ENCODE peak calls at places on chromosomes 5 and 9, in eight cellular contexts. One of them, this sample, is unnamed.

GRCh38 chr5:10262121-10262774 is 12.2 kb downstream of the CCT5 start:
- DNase-seq in GM06990: no peak
- DNase-seq in body of pancreas: no peak
- DNase-seq in activated CD8-positive, alpha-beta T cell treated with anti-CD3 and anti-CD28 coated beads for 36 hours: no peak
- DNase-seq in AG04450: no peak
- DNase-seq in mammary epithelial cell: no peak
- DNase-seq in MCF 10A: no peak
- DNase-seq in A549: no peak
- DNase-seq in this sample: no peak

GRCh38 chr5:32193591-32193990 is 19.5 kb upstream of the GOLPH3 start:
- DNase-seq in AG04450: no peak
- DNase-seq in A549: no peak
- DNase-seq in MCF 10A: peak; percentile 96
- DNase-seq in mammary epithelial cell: peak; percentile 52
- DNase-seq in GM06990: no peak
- DNase-seq in body of pancreas: peak; percentile 97
- DNase-seq in activated CD8-positive, alpha-beta T cell treated with anti-CD3 and anti-CD28 coated beads for 36 hours: no peak
- DNase-seq in this sample: no peak

GRCh38 chr5:60960591-60960990 is 15.6 kb downstream of the NDUFAF2 start:
- DNase-seq in mammary epithelial cell: no peak
- DNase-seq in body of pancreas: no peak
- DNase-seq in GM06990: no peak
- DNase-seq in MCF 10A: peak; percentile 26
- DNase-seq in activated CD8-positive, alpha-beta T cell treated with anti-CD3 and anti-CD28 coated beads for 36 hours: peak; percentile 20
- DNase-seq in AG04450: no peak
- DNase-seq in A549: no peak
- DNase-seq in this sample: no peak

GRCh38 chr9:130837002-130837511 is 2.0 kb downstream of the ABL1 start:
- DNase-seq in MCF 10A: peak; percentile 48
- DNase-seq in activated CD8-positive, alpha-beta T cell treated with anti-CD3 and anti-CD28 coated beads for 36 hours: no peak
- DNase-seq in A549: peak; percentile 13
- DNase-seq in GM06990: no peak
- DNase-seq in mammary epithelial cell: peak; percentile 28
- DNase-seq in AG04450: no peak
- DNase-seq in body of pancreas: no peak
- DNase-seq in this sample: no peak

GRCh38 chr5:60652206-60652605 is 47.8 kb downstream of the DEPDC1B start:
- DNase-seq in GM06990: no peak
- DNase-seq in A549: peak; percentile 12
- DNase-seq in body of pancreas: no peak
- DNase-seq in AG04450: peak; percentile 51
- DNase-seq in activated CD8-positive, alpha-beta T cell treated with anti-CD3 and anti-CD28 coated beads for 36 hours: no peak
- DNase-seq in mammary epithelial cell: peak; percentile 92
- DNase-seq in MCF 10A: peak; percentile 90
- DNase-seq in this sample: no peak

GRCh38 chr9:115998661-115999060 is 154.9 kb upstream of the PAPPA start:
- DNase-seq in GM06990: no peak
- DNase-seq in mammary epithelial cell: no peak
- DNase-seq in A549: no peak
- DNase-seq in AG04450: peak; percentile 18
- DNase-seq in activated CD8-positive, alpha-beta T cell treated with anti-CD3 and anti-CD28 coated beads for 36 hours: no peak
- DNase-seq in body of pancreas: no peak
- DNase-seq in MCF 10A: no peak
- DNase-seq in this sample: no peak

GRCh38 chr5:175096469-175097185 is 347.4 kb downstream of the DRD1 start:
- DNase-seq in mammary epithelial cell: no peak
- DNase-seq in AG04450: no peak
- DNase-seq in GM06990: no peak
- DNase-seq in body of pancreas: no peak
- DNase-seq in A549: no peak
- DNase-seq in MCF 10A: peak; percentile 9
- DNase-seq in activated CD8-positive, alpha-beta T cell treated with anti-CD3 and anti-CD28 coated beads for 36 hours: no peak
- DNase-seq in this sample: no peak

GRCh38 chr5:17359451-17359965 is 138.5 kb upstream of the TAF11L2 start:
- DNase-seq in A549: no peak
- DNase-seq in activated CD8-positive, alpha-beta T cell treated with anti-CD3 and anti-CD28 coated beads for 36 hours: no peak
- DNase-seq in MCF 10A: no peak
- DNase-seq in body of pancreas: no peak
- DNase-seq in GM06990: no peak
- DNase-seq in mammary epithelial cell: peak; percentile 80
- DNase-seq in AG04450: no peak
- DNase-seq in this sample: no peak

GRCh38 chr9:131330814-131331600 is 41.5 kb downstream of the PLPP7 start:
- DNase-seq in body of pancreas: no peak
- DNase-seq in AG04450: no peak
- DNase-seq in activated CD8-positive, alpha-beta T cell treated with anti-CD3 and anti-CD28 coated beads for 36 hours: no peak
- DNase-seq in mammary epithelial cell: no peak
- DNase-seq in A549: no peak
- DNase-seq in MCF 10A: no peak
- DNase-seq in GM06990: no peak
- DNase-seq in this sample: no peak

GRCh38 chr9:115209601-115210306 is 91.8 kb upstream of the TNC start:
- DNase-seq in activated CD8-positive, alpha-beta T cell treated with anti-CD3 and anti-CD28 coated beads for 36 hours: peak; percentile 15
- DNase-seq in mammary epithelial cell: peak; percentile 91
- DNase-seq in AG04450: no peak
- DNase-seq in MCF 10A: no peak
- DNase-seq in A549: no peak
- DNase-seq in GM06990: peak; percentile 56
- DNase-seq in body of pancreas: no peak
- DNase-seq in this sample: peak; percentile 17

GRCh38 chr5:126449751-126450271 is 26.6 kb downstream of the GRAMD2B start:
- DNase-seq in body of pancreas: no peak
- DNase-seq in activated CD8-positive, alpha-beta T cell treated with anti-CD3 and anti-CD28 coated beads for 36 hours: peak; percentile 85
- DNase-seq in AG04450: no peak
- DNase-seq in GM06990: peak; percentile 70
- DNase-seq in MCF 10A: peak; percentile 92
- DNase-seq in A549: no peak
- DNase-seq in mammary epithelial cell: peak; percentile 98
- DNase-seq in this sample: peak; percentile 25

GRCh38 chr5:113330533-113331200 is 104.1 kb downstream of the TSSK1B start:
- DNase-seq in MCF 10A: peak; percentile 93
- DNase-seq in activated CD8-positive, alpha-beta T cell treated with anti-CD3 and anti-CD28 coated beads for 36 hours: no peak
- DNase-seq in mammary epithelial cell: peak; percentile 50
- DNase-seq in AG04450: no peak
- DNase-seq in body of pancreas: peak; percentile 23
- DNase-seq in GM06990: no peak
- DNase-seq in A549: peak; percentile 14
- DNase-seq in this sample: peak; percentile 28

GRCh38 chr5:43676083-43676840 is 73.3 kb downstream of the NNT start:
- DNase-seq in MCF 10A: peak; percentile 9
- DNase-seq in A549: no peak
- DNase-seq in mammary epithelial cell: peak; percentile 3
- DNase-seq in body of pancreas: no peak
- DNase-seq in GM06990: no peak
- DNase-seq in AG04450: no peak
- DNase-seq in activated CD8-positive, alpha-beta T cell treated with anti-CD3 and anti-CD28 coated beads for 36 hours: no peak
- DNase-seq in this sample: no peak

GRCh38 chr9:129697111-129697955 is 31.9 kb downstream of the PRRX2 start:
- DNase-seq in A549: peak; percentile 60
- DNase-seq in activated CD8-positive, alpha-beta T cell treated with anti-CD3 and anti-CD28 coated beads for 36 hours: peak; percentile 76
- DNase-seq in GM06990: no peak
- DNase-seq in body of pancreas: peak; percentile 35
- DNase-seq in AG04450: peak; percentile 29
- DNase-seq in mammary epithelial cell: no peak
- DNase-seq in MCF 10A: peak; percentile 55
- DNase-seq in this sample: no peak

GRCh38 chr5:157778121-157778805 is 34.8 kb downstream of the LSM11 start:
- DNase-seq in A549: no peak
- DNase-seq in activated CD8-positive, alpha-beta T cell treated with anti-CD3 and anti-CD28 coated beads for 36 hours: no peak
- DNase-seq in MCF 10A: peak; percentile 73
- DNase-seq in GM06990: no peak
- DNase-seq in body of pancreas: peak; percentile 19
- DNase-seq in AG04450: no peak
- DNase-seq in mammary epithelial cell: peak; percentile 78
- DNase-seq in this sample: no peak

GRCh38 chr5:32508806-32509805 is 64.6 kb upstream of the ZFR start:
- DNase-seq in A549: no peak
- DNase-seq in activated CD8-positive, alpha-beta T cell treated with anti-CD3 and anti-CD28 coated beads for 36 hours: no peak
- DNase-seq in GM06990: no peak
- DNase-seq in mammary epithelial cell: no peak
- DNase-seq in MCF 10A: peak; percentile 85
- DNase-seq in body of pancreas: no peak
- DNase-seq in AG04450: no peak
- DNase-seq in this sample: no peak

GRCh38 chr5:54470677-54471076 is 15.2 kb downstream of the HSPB3 start:
- DNase-seq in A549: no peak
- DNase-seq in body of pancreas: no peak
- DNase-seq in MCF 10A: no peak
- DNase-seq in mammary epithelial cell: no peak
- DNase-seq in activated CD8-positive, alpha-beta T cell treated with anti-CD3 and anti-CD28 coated beads for 36 hours: no peak
- DNase-seq in AG04450: peak; percentile 21
- DNase-seq in GM06990: no peak
- DNase-seq in this sample: no peak

GRCh38 chr5:150558088-150558621 is 50.2 kb downstream of the NDST1 start:
- DNase-seq in MCF 10A: no peak
- DNase-seq in A549: no peak
- DNase-seq in GM06990: no peak
- DNase-seq in AG04450: no peak
- DNase-seq in body of pancreas: no peak
- DNase-seq in mammary epithelial cell: no peak
- DNase-seq in activated CD8-positive, alpha-beta T cell treated with anti-CD3 and anti-CD28 coated beads for 36 hours: no peak
- DNase-seq in this sample: no peak
- TF ChIP-seq CTCF in MCF 10A: peak; percentile 9
- TF ChIP-seq CTCF in A549: no peak
- TF ChIP-seq CTCF in GM06990: no peak
- TF ChIP-seq CTCF in AG04450: no peak
- TF ChIP-seq CTCF in body of pancreas: no peak
- TF ChIP-seq CTCF in mammary epithelial cell: no peak
- TF ChIP-seq CTCF in activated CD8-positive, alpha-beta T cell treated with anti-CD3 and anti-CD28 coated beads for 36 hours: no peak
- TF ChIP-seq CTCF in this sample: no peak

GRCh38 chr5:35244171-35244570 is 13.9 kb upstream of the PRLR start:
- DNase-seq in MCF 10A: no peak
- DNase-seq in GM06990: no peak
- DNase-seq in activated CD8-positive, alpha-beta T cell treated with anti-CD3 and anti-CD28 coated beads for 36 hours: no peak
- DNase-seq in A549: no peak
- DNase-seq in AG04450: no peak
- DNase-seq in body of pancreas: no peak
- DNase-seq in mammary epithelial cell: no peak
- DNase-seq in this sample: no peak

GRCh38 chr5:35248843-35249780 is 18.8 kb upstream of the PRLR start:
- DNase-seq in AG04450: no peak
- DNase-seq in A549: no peak
- DNase-seq in MCF 10A: no peak
- DNase-seq in activated CD8-positive, alpha-beta T cell treated with anti-CD3 and anti-CD28 coated beads for 36 hours: no peak
- DNase-seq in mammary epithelial cell: no peak
- DNase-seq in body of pancreas: no peak
- DNase-seq in GM06990: no peak
- DNase-seq in this sample: no peak

GRCh38 chr5:35247645-35248034 is 17.4 kb upstream of the PRLR start:
- DNase-seq in body of pancreas: peak; percentile 79
- DNase-seq in MCF 10A: peak; percentile 74
- DNase-seq in mammary epithelial cell: peak; percentile 23
- DNase-seq in A549: no peak
- DNase-seq in AG04450: no peak
- DNase-seq in GM06990: peak; percentile 9
- DNase-seq in activated CD8-positive, alpha-beta T cell treated with anti-CD3 and anti-CD28 coated beads for 36 hours: no peak
- DNase-seq in this sample: no peak

GRCh38 chr5:35246928-35247644 is 16.8 kb upstream of the PRLR start:
- DNase-seq in activated CD8-positive, alpha-beta T cell treated with anti-CD3 and anti-CD28 coated beads for 36 hours: no peak
- DNase-seq in AG04450: no peak
- DNase-seq in MCF 10A: no peak
- DNase-seq in body of pancreas: peak; percentile 82
- DNase-seq in A549: no peak
- DNase-seq in GM06990: peak; percentile 13
- DNase-seq in mammary epithelial cell: no peak
- DNase-seq in this sample: no peak

DNA sequence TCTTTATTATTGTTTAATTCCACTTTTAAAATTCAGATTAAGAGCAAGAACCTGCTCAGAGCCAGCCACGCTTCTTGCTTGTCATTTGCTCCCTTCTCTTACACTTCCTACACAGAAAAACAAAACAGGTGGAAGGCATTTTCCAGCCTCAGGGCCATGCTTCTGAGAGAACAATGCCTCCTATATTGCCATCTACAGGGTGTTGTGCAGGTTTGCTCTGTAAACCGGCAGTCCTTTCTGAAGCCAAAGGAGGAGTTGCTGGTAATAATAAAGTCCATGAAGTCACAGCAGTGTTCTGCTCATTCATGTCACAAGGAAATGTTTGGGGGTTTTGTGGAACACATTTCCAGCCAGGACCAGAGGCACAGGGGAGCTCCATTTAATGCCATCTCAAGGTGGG is 16.1 kb upstream of the PRLR start:
- DNase-seq in A549: no peak
- DNase-seq in MCF 10A: no peak
- DNase-seq in AG04450: no peak
- DNase-seq in body of pancreas: peak; percentile 48
- DNase-seq in activated CD8-positive, alpha-beta T cell treated with anti-CD3 and anti-CD28 coated beads for 36 hours: no peak
- DNase-seq in GM06990: no peak
- DNase-seq in mammary epithelial cell: no peak
- DNase-seq in this sample: no peak
- TF ChIP-seq CTCF in A549: no peak
- TF ChIP-seq CTCF in MCF 10A: no peak
- TF ChIP-seq CTCF in AG04450: no peak
- TF ChIP-seq CTCF in body of pancreas: peak; percentile 29
- TF ChIP-seq CTCF in activated CD8-positive, alpha-beta T cell treated with anti-CD3 and anti-CD28 coated beads for 36 hours: no peak
- TF ChIP-seq CTCF in GM06990: no peak
- TF ChIP-seq CTCF in mammary epithelial cell: no peak
- TF ChIP-seq CTCF in this sample: no peak

GRCh38 chr9:95055851-95056551 is 261.5 kb downstream of the FANCC start:
- DNase-seq in body of pancreas: no peak
- DNase-seq in A549: no peak
- DNase-seq in MCF 10A: no peak
- DNase-seq in AG04450: peak; percentile 60
- DNase-seq in mammary epithelial cell: no peak
- DNase-seq in GM06990: no peak
- DNase-seq in activated CD8-positive, alpha-beta T cell treated with anti-CD3 and anti-CD28 coated beads for 36 hours: no peak
- DNase-seq in this sample: no peak
- TF ChIP-seq CTCF in body of pancreas: no peak
- TF ChIP-seq CTCF in A549: no peak
- TF ChIP-seq CTCF in MCF 10A: no peak
- TF ChIP-seq CTCF in AG04450: no peak
- TF ChIP-seq CTCF in mammary epithelial cell: no peak
- TF ChIP-seq CTCF in GM06990: no peak
- TF ChIP-seq CTCF in activated CD8-positive, alpha-beta T cell treated with anti-CD3 and anti-CD28 coated beads for 36 hours: no peak
- TF ChIP-seq CTCF in this sample: no peak

GRCh38 chr9:136052433-136052880 is 42.6 kb downstream of the NACC2 start:
- DNase-seq in AG04450: no peak
- DNase-seq in GM06990: no peak
- DNase-seq in body of pancreas: peak; percentile 62
- DNase-seq in mammary epithelial cell: peak; percentile 22
- DNase-seq in MCF 10A: peak; percentile 51
- DNase-seq in A549: peak; percentile 67
- DNase-seq in activated CD8-positive, alpha-beta T cell treated with anti-CD3 and anti-CD28 coated beads for 36 hours: no peak
- DNase-seq in this sample: peak; percentile 12

GRCh38 chr9:136050266-136050705 is 44.8 kb downstream of the NACC2 start:
- DNase-seq in GM06990: no peak
- DNase-seq in activated CD8-positive, alpha-beta T cell treated with anti-CD3 and anti-CD28 coated beads for 36 hours: no peak
- DNase-seq in AG04450: no peak
- DNase-seq in A549: no peak
- DNase-seq in mammary epithelial cell: no peak
- DNase-seq in body of pancreas: no peak
- DNase-seq in MCF 10A: no peak
- DNase-seq in this sample: peak; percentile 16

GRCh38 chr9:136049451-136050265 is 45.4 kb downstream of the NACC2 start:
- DNase-seq in mammary epithelial cell: no peak
- DNase-seq in MCF 10A: no peak
- DNase-seq in activated CD8-positive, alpha-beta T cell treated with anti-CD3 and anti-CD28 coated beads for 36 hours: no peak
- DNase-seq in AG04450: no peak
- DNase-seq in body of pancreas: no peak
- DNase-seq in GM06990: no peak
- DNase-seq in A549: no peak
- DNase-seq in this sample: peak; percentile 13

GRCh38 chr9:136051568-136052432 is 43.3 kb downstream of the NACC2 start:
- DNase-seq in activated CD8-positive, alpha-beta T cell treated with anti-CD3 and anti-CD28 coated beads for 36 hours: peak; percentile 44
- DNase-seq in mammary epithelial cell: peak; percentile 96
- DNase-seq in MCF 10A: peak; percentile 97
- DNase-seq in GM06990: no peak
- DNase-seq in body of pancreas: peak; percentile 84
- DNase-seq in AG04450: peak; percentile 80
- DNase-seq in A549: peak; percentile 90
- DNase-seq in this sample: peak; percentile 43

GRCh38 chr9:136050706-136051567 is 44.2 kb downstream of the NACC2 start:
- DNase-seq in mammary epithelial cell: peak; percentile 56
- DNase-seq in GM06990: no peak
- DNase-seq in body of pancreas: no peak
- DNase-seq in A549: no peak
- DNase-seq in AG04450: no peak
- DNase-seq in MCF 10A: peak; percentile 36
- DNase-seq in activated CD8-positive, alpha-beta T cell treated with anti-CD3 and anti-CD28 coated beads for 36 hours: no peak
- DNase-seq in this sample: peak; percentile 39
- TF ChIP-seq CTCF in mammary epithelial cell: no peak
- TF ChIP-seq CTCF in GM06990: no peak
- TF ChIP-seq CTCF in body of pancreas: no peak
- TF ChIP-seq CTCF in A549: no peak
- TF ChIP-seq CTCF in AG04450: no peak
- TF ChIP-seq CTCF in MCF 10A: no peak
- TF ChIP-seq CTCF in activated CD8-positive, alpha-beta T cell treated with anti-CD3 and anti-CD28 coated beads for 36 hours: no peak
- TF ChIP-seq CTCF in this sample: no peak

This sample was measured in GM13977.